ENCODE peak calls at places on chromosomes 16 and 17, in nine cellular contexts. U is MV-4-11; E is NCI-H1092; S is activated T-helper 1 cell treated with anti-CD3 and anti-CD28 coated beads, Interleukin-2, amount 50 U/mL, for 16 hours; M is fibroblast of mammary gland; V is WTC11; O is AG04449; B is GM12865; P is M059J. X is an unnamed sample.

GRCh38 chr17:69588739-69589334 is 174.3 kb downstream of the MAP2K6 start:
- DNase-seq in O (no peak), U (no peak), B (no peak), E (no peak), V (no peak), S (no peak), M (no peak), P (no peak), X (no peak)

GRCh38 chr17:76496464-76496863 is 4.8 kb downstream of the RHBDF2 start:
- DNase-seq in V (no peak), B (no peak), M (no peak), U (no peak), O (no peak), S (no peak), P (no peak), E (no peak), X (no peak)

GRCh38 chr16:67648764-67649407 is 3.9 kb downstream of the CARMIL2 start:
- DNase-seq in S (no peak), M (no peak), U (no peak), P (no peak), B (no peak), E (no peak), O (no peak), V (no peak), X (peak)

GRCh38 chr17:28743243-28744103 is at the start of gene TRAF4:
- DNase-seq in O (no peak), P (peak), S (peak), V (peak), B (peak), E (peak), M (peak), U (peak), X (peak)

GRCh38 chr16:20938426-20938825 is 37.9 kb downstream of the LYRM1 start:
- DNase-seq in V (no peak), S (no peak), U (peak), O (no peak), B (no peak), E (no peak), P (peak), M (peak), X (no peak)

GRCh38 chr16:89322381-89323119 is 105.0 kb downstream of the ZNF778 start:
- DNase-seq in B (no peak), U (peak), P (peak), O (no peak), E (peak), V (peak), S (no peak), M (peak), X (no peak)

GRCh38 chr17:1462164-1463112 is 6.4 kb upstream of the CRK start:
- DNase-seq in V (no peak), B (peak), S (no peak), O (no peak), U (no peak), E (no peak), M (peak), P (no peak), X (no peak)

GRCh38 chr16:81521141-81521626 is 76.6 kb downstream of the CMIP start:
- DNase-seq in S (peak), V (no peak), M (no peak), B (peak), P (no peak), E (no peak), O (no peak), U (peak), X (peak)

GRCh38 chr17:6110088-6110487 is 39.9 kb downstream of the WSCD1 start:
- DNase-seq in U (no peak), B (peak), M (no peak), E (no peak), P (no peak), S (no peak), V (no peak), O (no peak), X (no peak)

X was measured in CD8-positive, alpha-beta T cell.